ENCODE peak calls at places on chromosomes 2 and 18, in eight cellular contexts. X, Q, B, H, A, Z, E and P are unnamed samples.

GRCh38 chr2:99507964-99508818 is 18.4 kb upstream of the REV1 start:
- DNase-seq in A (no peak), Z (no peak), Q (no peak), H (no peak), E (no peak), B (no peak), X (no peak), P (no peak)

GRCh38 chr18:35582899-35583558 is 1.5 kb downstream of the GALNT1 start:
- DNase-seq in Q (no peak), H (no peak), B (no peak), E (no peak), A (no peak), Z (no peak), X (peak; percentile 26), P (no peak)

GRCh38 chr2:65021709-65022108 is 32.5 kb downstream of the SLC1A4 start:
- DNase-seq in E (no peak), H (no peak), X (no peak), A (no peak), B (no peak), Q (no peak), Z (no peak), P (no peak)

GRCh38 chr2:3729055-3729448 is 25.7 kb downstream of the DCDC2C start:
- DNase-seq in H (no peak), X (no peak), Z (no peak), E (no peak), Q (no peak), B (no peak), A (no peak), P (no peak)

GRCh38 chr2:162492225-162492624 is 148.3 kb downstream of the GCA start:
- DNase-seq in X (no peak), A (no peak), B (no peak), H (no peak), E (no peak), Z (no peak), Q (no peak), P (no peak)

GRCh38 chr2:212385241-212385640 is 153.4 kb downstream of the ERBB4 start:
- DNase-seq in A (no peak), Z (no peak), B (no peak), Q (no peak), H (no peak), X (no peak), E (no peak), P (no peak)

GRCh38 chr18:46456691-46457090 is 200.3 kb downstream of the LOXHD1 start:
- DNase-seq in Q (no peak), H (no peak), A (no peak), E (no peak), X (no peak), Z (no peak), B (no peak), P (no peak)

GRCh38 chr2:72892506-72893173 is 5.4 kb downstream of the SPR start:
- DNase-seq in E (peak; percentile 80), B (peak; percentile 54), X (peak; percentile 84), H (peak; percentile 87), Z (peak; percentile 58), Q (peak; percentile 52), A (peak; percentile 64), P (no peak)

GRCh38 chr2:55839182-55839819 is 84.3 kb downstream of the EFEMP1 start:
- DNase-seq in E (peak; percentile 67), Q (no peak), A (no peak), B (no peak), Z (no peak), H (peak; percentile 9), X (no peak), P (no peak)

GRCh38 chr2:85852979-85853498 is 35.8 kb downstream of the ST3GAL5 start:
- DNase-seq in E (no peak), A (no peak), B (no peak), Z (peak; percentile 33), X (peak; percentile 87), Q (no peak), H (peak; percentile 40), P (no peak)

GRCh38 chr2:147165682-147166081 is 679.1 kb upstream of the ACVR2A start:
- DNase-seq in B (no peak), H (no peak), X (no peak), Q (no peak), Z (no peak), E (no peak), A (no peak), P (no peak)

GRCh38 chr2:55408946-55409868 is 10.4 kb downstream of the CCDC88A start:
- DNase-seq in X (no peak), H (peak; percentile 6), B (no peak), Z (no peak), E (no peak), Q (no peak), A (no peak), P (no peak)

GRCh38 chr18:5512191-5512590 is 31.6 kb downstream of the EPB41L3 start:
- DNase-seq in H (no peak), A (no peak), Z (no peak), X (no peak), Q (no peak), E (no peak), B (no peak), P (no peak)

GRCh38 chr18:25310045-25310444 is 41.9 kb downstream of the ZNF521 start:
- DNase-seq in H (peak; percentile 13), Z (no peak), E (no peak), X (peak; percentile 20), A (no peak), Q (no peak), B (no peak), P (no peak)

GRCh38 chr2:106018141-106018540 is 176.0 kb downstream of the UXS1 start:
- DNase-seq in A (no peak), X (no peak), Z (no peak), H (no peak), E (no peak), Q (no peak), B (no peak), P (no peak)

GRCh38 chr18:65737346-65737745 is 13.5 kb upstream of the CDH7 start:
- DNase-seq in A (no peak), Z (no peak), E (no peak), B (no peak), H (no peak), Q (no peak), X (no peak), P (no peak)

GRCh38 chr2:103139628-103140268 is 377.9 kb downstream of the TMEM182 start:
- DNase-seq in H (no peak), A (no peak), Q (no peak), E (no peak), Z (no peak), X (peak; percentile 9), B (no peak), P (no peak)

GRCh38 chr2:43041661-43042360 is 184.6 kb downstream of the ZFP36L2 start:
- DNase-seq in Z (no peak), Q (peak; percentile 81), A (no peak), B (no peak), H (peak; percentile 91), E (peak; percentile 49), X (no peak), P (no peak)

GRCh38 chr2:234444888-234445287 is 52.0 kb downstream of the ARL4C start:
- DNase-seq in B (no peak), A (peak; percentile 24), Q (no peak), X (peak; percentile 81), Z (peak; percentile 60), H (peak; percentile 95), E (no peak), P (no peak)

GRCh38 chr2:164458801-164459200 is 162.5 kb downstream of the GRB14 start:
- DNase-seq in A (no peak), E (no peak), B (no peak), H (no peak), X (no peak), Z (no peak), Q (no peak), P (no peak)

GRCh38 chr2:210523650-210524289 is 32.6 kb upstream of the CPS1 start:
- DNase-seq in E (no peak), B (no peak), H (no peak), A (no peak), Q (no peak), Z (no peak), X (no peak), P (no peak)